ENCODE peak calls at places on chromosome 3, in five cellular contexts. C is H9, U is H1, E is IMR-90, H is neuronal stem cell. T is an unnamed sample.
A peak's percentile ranks its signal among the peaks of the same experiment; 100 is the strongest.

GRCh38 chr3:128706171-128706570 is 19.8 kb upstream of the RAB7A start:
- DNase-seq in C (no peak), U (no peak), E (no peak), H (no peak), T (no peak)

GRCh38 chr3:58322793-58323192 is 9.9 kb upstream of the PXK start:
- DNase-seq in C (no peak), U (no peak), E (no peak), H (no peak), T (peak; percentile 29)

GRCh38 chr3:11288786-11289637 is 16.8 kb downstream of the ATG7 start:
- DNase-seq in C (no peak), U (no peak), E (peak; percentile 96), H (no peak), T (peak; percentile 97)

GRCh38 chr3:183825380-183826161 is at the start of gene MAP6D1:
- DNase-seq in C (peak; percentile 82), U (peak; percentile 31), E (peak; percentile 46), H (peak; percentile 68), T (peak; percentile 63)

GRCh38 chr3:107861904-107862303 is 228.9 kb downstream of the CD47 start:
- DNase-seq in C (no peak), U (no peak), E (no peak), H (no peak), T (no peak)

GRCh38 chr3:43759297-43759782 is 68.6 kb downstream of the ABHD5 start:
- DNase-seq in C (no peak), U (peak; percentile 13), E (peak; percentile 87), H (no peak), T (peak; percentile 62)

GRCh38 chr3:12170207-12170606 is 11.5 kb upstream of the TIMP4 start:
- DNase-seq in C (no peak), U (no peak), E (peak; percentile 77), H (no peak), T (peak; percentile 77)

GRCh38 chr3:123739754-123740153 is 144.4 kb downstream of the MYLK start:
- DNase-seq in C (no peak), U (no peak), E (peak; percentile 93), H (no peak), T (peak; percentile 80)

GRCh38 chr3:177420643-177421042 is 223.4 kb upstream of the TBL1XR1 start:
- DNase-seq in C (no peak), U (no peak), E (peak; percentile 56), H (no peak), T (peak; percentile 71)

GRCh38 chr3:126542340-126543241 is 16.1 kb downstream of the C3orf22 start:
- DNase-seq in C (peak; percentile 46), U (no peak), E (no peak), H (no peak), T (no peak)

GRCh38 chr3:12158387-12159226 is at the start of gene TIMP4:
- DNase-seq in C (peak; percentile 63), U (peak; percentile 36), E (peak; percentile 28), H (peak; percentile 14), T (peak; percentile 46)

GRCh38 chr3:179279294-179279693 is 28.4 kb upstream of the KCNMB3 start:
- DNase-seq in C (no peak), U (no peak), E (no peak), H (no peak), T (no peak)

GRCh38 chr3:13005301-13005700 is 67.9 kb downstream of the IQSEC1 start:
- DNase-seq in C (no peak), U (no peak), E (no peak), H (no peak), T (no peak)

DNA sequence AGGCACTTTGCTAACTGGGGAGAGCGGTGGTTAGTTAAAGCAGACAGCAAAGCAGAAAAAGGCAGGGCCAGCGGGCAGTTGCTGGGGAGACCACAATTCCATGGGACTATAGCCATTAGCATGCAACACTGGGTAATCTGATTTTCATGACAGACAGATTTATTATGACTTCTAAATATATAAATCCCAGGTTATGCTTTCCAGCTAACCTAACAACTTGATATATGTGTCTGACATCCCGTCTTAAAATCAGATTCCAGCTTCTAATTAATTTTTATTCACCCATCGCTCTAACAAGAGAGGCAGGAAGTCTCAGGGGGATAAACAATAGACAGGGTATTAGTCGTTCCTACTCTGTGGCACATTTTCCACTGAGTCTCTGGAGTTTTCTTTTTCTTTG is 173.2 kb downstream of the FHIT start:
- DNase-seq in C (no peak), U (no peak), E (no peak), H (peak; percentile 8), T (no peak)
- H2BK15ac ChIP-seq in C (no peak overlapping the region), U (no peak overlapping the region), E (no peak overlapping the region), H (no peak overlapping the region), T (no peak overlapping the region)

GRCh38 chr3:24388611-24389010 is 106.0 kb downstream of the THRB start:
- DNase-seq in C (no peak), U (no peak), E (no peak), H (no peak), T (no peak)

GRCh38 chr3:24387493-24387892 is 107.2 kb downstream of the THRB start:
- DNase-seq in C (no peak), U (no peak), E (no peak), H (no peak), T (no peak)

GRCh38 chr3:24390169-24390821 is 104.4 kb downstream of the THRB start:
- DNase-seq in C (no peak), U (no peak), E (no peak), H (no peak), T (no peak)

GRCh38 chr3:24388159-24388558 is 106.5 kb downstream of the THRB start:
- DNase-seq in C (no peak), U (no peak), E (no peak), H (no peak), T (no peak)

GRCh38 chr3:24389108-24390090 is 105.3 kb downstream of the THRB start:
- DNase-seq in C (no peak), U (no peak), E (no peak), H (no peak), T (no peak)
- H4K91ac ChIP-seq in C (no peak overlapping the region), U (peak overlapping the region; percentile 30), E (no peak overlapping the region), H (no peak overlapping the region), T (no peak overlapping the region)

GRCh38 chr3:45318712-45319111 is 69.7 kb upstream of the LARS2 start:
- DNase-seq in C (no peak), U (no peak), E (no peak), H (no peak), T (no peak)
- H3K4me1 ChIP-seq in C (peaks cover 8% of the 10 kb centered on the region), U (peaks cover 5% of the 10 kb centered on the region), E (no peaks in the 10 kb centered on the region), H (no peaks in the 10 kb centered on the region), T (no peaks in the 10 kb centered on the region)

GRCh38 chr3:155325263-155325835 is 31.9 kb upstream of the STRIT1 start:
- DNase-seq in C (peak; percentile 53), U (no peak), E (no peak), H (no peak), T (no peak)
- H2BK15ac ChIP-seq in C (no peak overlapping the region), U (no peak overlapping the region), E (no peak overlapping the region), H (no peak overlapping the region), T (no peak overlapping the region)

GRCh38 chr3:49339947-49340800 is at the start of gene USP4:
- DNase-seq in C (peak; percentile 84), U (peak; percentile 43), E (peak; percentile 87), H (peak; percentile 77), T (peak; percentile 88)
- H4K91ac ChIP-seq in C (no peak within 1 kb of the TSS), U (peak within 1 kb of the TSS; percentile 91), E (peak within 1 kb of the TSS; percentile 79), H (no peak within 1 kb of the TSS), T (peak within 1 kb of the TSS; percentile 89)

GRCh38 chr3:133805702-133806475 is at the start of gene SRPRB:
- DNase-seq in C (peak; percentile 94), U (peak; percentile 77), E (peak; percentile 92), H (peak; percentile 89), T (peak; percentile 94)

GRCh38 chr3:133804896-133805295 is 719 bp upstream of the SRPRB start:
- DNase-seq in C (no peak), U (no peak), E (no peak), H (no peak), T (no peak)

GRCh38 chr3:133805384-133805701 is 272 bp upstream of the SRPRB start:
- DNase-seq in C (no peak), U (no peak), E (no peak), H (no peak), T (no peak)

GRCh38 chr3:133799794-133800585 is 5.6 kb upstream of the SRPRB start:
- DNase-seq in C (no peak), U (no peak), E (peak; percentile 47), H (no peak), T (peak; percentile 21)

DNA sequence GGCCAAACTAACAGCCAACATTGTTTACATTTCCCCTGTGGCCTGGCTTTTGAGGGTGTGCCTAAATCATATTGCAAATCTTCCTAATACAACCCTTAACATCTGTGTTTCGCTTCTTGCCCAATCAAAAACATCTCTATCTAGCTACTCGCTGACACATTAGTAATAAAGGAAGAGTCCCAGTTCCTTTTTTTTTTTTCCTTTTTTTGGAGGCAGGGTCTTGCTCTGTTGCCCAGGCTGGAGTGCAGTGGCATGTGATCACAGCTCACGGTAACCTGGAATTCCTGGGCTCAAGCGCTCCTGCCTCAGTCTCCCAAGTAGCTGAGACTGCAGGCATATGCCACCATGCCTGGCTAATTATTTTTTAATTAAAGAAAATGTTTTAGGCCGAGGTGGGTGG is 2.1 kb upstream of the SRPRB start:
- DNase-seq in C (no peak), U (no peak), E (no peak), H (no peak), T (no peak)
- H3K4me1 ChIP-seq in C (no peaks in the 10 kb centered on the region), U (no peaks in the 10 kb centered on the region), E (no peaks in the 10 kb centered on the region), H (peaks cover 6% of the 10 kb centered on the region), T (peaks cover 1% of the 10 kb centered on the region)

GRCh38 chr3:104429727-104430126 is 937.0 kb upstream of the ALCAM start:
- DNase-seq in C (no peak), U (no peak), E (no peak), H (no peak), T (no peak)

GRCh38 chr3:104425416-104425815 is 941.3 kb upstream of the ALCAM start:
- DNase-seq in C (no peak), U (no peak), E (peak; percentile 6), H (no peak), T (peak; percentile 8)

GRCh38 chr3:104428526-104428925 is 938.2 kb upstream of the ALCAM start:
- DNase-seq in C (no peak), U (no peak), E (no peak), H (no peak), T (no peak)
- H2BK15ac ChIP-seq in C (no peak overlapping the region), U (no peak overlapping the region), E (no peak overlapping the region), H (no peak overlapping the region), T (no peak overlapping the region)

GRCh38 chr3:50127251-50127671 is 27.9 kb upstream of the SEMA3F start:
- DNase-seq in C (no peak), U (no peak), E (peak; percentile 25), H (no peak), T (no peak)
- H4K91ac ChIP-seq in C (no peak overlapping the region), U (peak overlapping the region; percentile 94), E (peak overlapping the region; percentile 68), H (peak overlapping the region; percentile 56), T (peak overlapping the region; percentile 16)

DNA sequence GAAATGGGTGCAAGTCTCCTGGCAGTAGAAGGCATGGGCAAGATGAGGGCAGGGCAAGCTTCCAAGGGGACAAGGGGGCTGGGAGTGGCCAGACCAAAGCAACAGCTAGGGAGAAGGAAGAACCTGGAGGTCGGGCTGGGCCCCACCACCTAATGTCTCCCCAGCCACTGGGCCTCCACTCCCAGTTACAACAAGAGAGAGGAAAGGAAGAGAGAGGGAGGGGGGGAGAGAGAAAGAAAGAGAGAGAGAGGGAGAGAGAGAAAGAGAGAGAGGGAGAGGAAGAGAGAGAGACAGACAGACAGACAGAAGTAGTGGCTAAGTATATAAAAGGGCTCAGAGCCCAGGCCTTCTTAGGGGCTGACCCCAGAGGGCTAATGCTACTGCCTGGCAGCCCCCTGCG is 6.9 kb downstream of the DUSP7 start:
- DNase-seq in C (no peak), U (no peak), E (no peak), H (no peak), T (no peak)
- H3K4me1 ChIP-seq in C (peaks cover 5% of the 10 kb centered on the region), U (peaks cover 10% of the 10 kb centered on the region), E (peaks cover 57% of the 10 kb centered on the region), H (peaks cover 29% of the 10 kb centered on the region), T (peaks cover 74% of the 10 kb centered on the region)

GRCh38 chr3:161939919-161940693 is 443.5 kb downstream of the OTOL1 start:
- DNase-seq in C (no peak), U (no peak), E (no peak), H (no peak), T (no peak)
- H2BK15ac ChIP-seq in C (no peak overlapping the region), U (no peak overlapping the region), E (no peak overlapping the region), H (no peak overlapping the region), T (no peak overlapping the region)

T was measured in mesenchymal stem cell.